ENCODE peak calls at places on chromosome 5, in seven cellular contexts. V, K, D, P, A, U and H are unnamed samples.

GRCh38 chr5:66284588-66285342 is 140.7 kb downstream of the SREK1 start:
- DNase-seq in V (no peak), K (no peak), D (no peak), P (no peak), A (no peak), U (no peak), H (no peak)

GRCh38 chr5:84249918-84250635 is 134.6 kb downstream of the EDIL3 start:
- DNase-seq in V (no peak), K (no peak), D (no peak), P (peak; percentile 79), A (no peak), U (no peak), H (no peak)

GRCh38 chr5:110817437-110817836 is 78.6 kb downstream of the SLC25A46 start:
- DNase-seq in V (no peak), K (no peak), D (no peak), P (peak; percentile 55), A (no peak), U (no peak), H (no peak)

GRCh38 chr5:107673106-107673367 is 2.3 kb upstream of the EFNA5 start:
- DNase-seq in V (no peak), K (no peak), D (no peak), P (peak; percentile 19), A (peak; percentile 49), U (no peak), H (no peak)

GRCh38 chr5:30690931-30691330 is 502.6 kb upstream of the CDH6 start:
- DNase-seq in V (no peak), K (no peak), D (no peak), P (no peak), A (no peak), U (no peak), H (no peak)

GRCh38 chr5:173010547-173011464 is 27.2 kb downstream of the ATP6V0E1 start:
- DNase-seq in V (peak; percentile 56), K (peak; percentile 44), D (no peak), P (peak; percentile 32), A (peak; percentile 55), U (peak; percentile 54), H (no peak)

GRCh38 chr5:14364576-14365472 is 216.8 kb upstream of the OTULINL start:
- DNase-seq in V (no peak), K (peak; percentile 69), D (peak; percentile 13), P (no peak), A (peak; percentile 86), U (no peak), H (no peak)

GRCh38 chr5:63055421-63055820 is 476.8 kb downstream of the LRRC70 start:
- DNase-seq in V (no peak), K (no peak), D (no peak), P (no peak), A (no peak), U (no peak), H (no peak)

GRCh38 chr5:75727931-75728330 is 10.7 kb upstream of the POC5 start:
- DNase-seq in V (no peak), K (no peak), D (no peak), P (no peak), A (no peak), U (no peak), H (no peak)

GRCh38 chr5:18329346-18329745 is 695.1 kb downstream of the TAF11L14 start:
- DNase-seq in V (no peak), K (no peak), D (no peak), P (no peak), A (no peak), U (no peak), H (no peak)

GRCh38 chr5:131634666-131634995 is 398 bp downstream of the RAPGEF6 start:
- DNase-seq in V (peak; percentile 66), K (peak; percentile 58), D (peak; percentile 55), P (peak; percentile 46), A (peak; percentile 75), U (peak; percentile 65), H (no peak)

GRCh38 chr5:190366-191035 is 794 bp upstream of the LRRC14B start:
- DNase-seq in V (no peak), K (no peak), D (no peak), P (no peak), A (no peak), U (no peak), H (no peak)
- TF ChIP-seq POLR2A in V (no peak), K (no peak), D (no peak), P (no peak), A (no peak), U (no peak), H (no peak)

DNA sequence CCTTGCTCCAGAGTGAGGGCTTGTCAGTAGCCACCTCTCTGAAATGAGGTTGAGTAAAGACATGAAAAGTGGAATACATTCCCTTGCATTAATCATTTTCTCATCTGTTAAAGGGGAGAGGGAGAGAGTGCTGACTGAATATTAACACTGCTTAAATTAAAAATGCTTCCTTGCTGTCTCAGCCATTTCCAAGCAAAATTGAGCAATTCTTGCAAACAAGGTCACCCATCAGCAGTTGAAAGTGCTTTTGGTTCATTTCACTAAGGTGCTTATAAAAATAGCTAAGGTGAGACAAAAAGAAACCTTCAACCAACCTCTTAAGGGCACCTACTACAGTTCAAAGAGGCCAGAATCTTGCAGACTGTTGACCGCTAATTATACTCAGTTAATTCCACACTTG is 102.9 kb downstream of the CMYA5 start:
- DNase-seq in V (no peak), K (no peak), D (no peak), P (no peak), A (no peak), U (no peak), H (no peak)
- H3K27ac ChIP-seq in V (no peak overlapping the region), K (no peak overlapping the region), D (no peak overlapping the region), P (no peak overlapping the region), A (no peak overlapping the region), U (no peak overlapping the region), H (no peak overlapping the region)

DNA sequence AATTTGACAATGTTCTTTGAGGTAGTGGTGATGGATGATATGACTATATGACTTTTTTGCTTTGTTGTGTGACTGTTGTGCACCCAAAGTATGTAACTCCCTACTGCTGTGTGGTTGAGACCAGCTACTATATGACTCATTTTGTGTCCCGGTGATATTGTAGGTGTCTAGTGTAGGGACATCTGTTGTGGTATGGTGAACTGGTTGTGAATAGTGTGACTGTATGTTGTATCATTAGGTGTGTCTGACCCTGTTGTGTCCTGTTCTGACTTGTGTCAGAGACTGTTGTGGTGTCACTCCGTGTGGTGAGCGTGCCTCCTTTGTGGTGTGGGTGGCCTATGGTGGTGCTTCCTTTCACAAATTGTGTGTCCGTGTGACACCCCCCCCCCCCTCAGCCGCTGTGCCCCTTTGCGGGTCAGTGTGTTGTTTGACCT is 11.2 kb upstream of the CXXC5 start:
- DNase-seq in V (no peak), K (no peak), D (no peak), P (peak; percentile 51), A (no peak), U (no peak), H (no peak)
- TF ChIP-seq POLR2A in V (no peak), K (no peak), D (no peak), P (no peak), A (no peak), U (no peak), H (no peak)

DNA sequence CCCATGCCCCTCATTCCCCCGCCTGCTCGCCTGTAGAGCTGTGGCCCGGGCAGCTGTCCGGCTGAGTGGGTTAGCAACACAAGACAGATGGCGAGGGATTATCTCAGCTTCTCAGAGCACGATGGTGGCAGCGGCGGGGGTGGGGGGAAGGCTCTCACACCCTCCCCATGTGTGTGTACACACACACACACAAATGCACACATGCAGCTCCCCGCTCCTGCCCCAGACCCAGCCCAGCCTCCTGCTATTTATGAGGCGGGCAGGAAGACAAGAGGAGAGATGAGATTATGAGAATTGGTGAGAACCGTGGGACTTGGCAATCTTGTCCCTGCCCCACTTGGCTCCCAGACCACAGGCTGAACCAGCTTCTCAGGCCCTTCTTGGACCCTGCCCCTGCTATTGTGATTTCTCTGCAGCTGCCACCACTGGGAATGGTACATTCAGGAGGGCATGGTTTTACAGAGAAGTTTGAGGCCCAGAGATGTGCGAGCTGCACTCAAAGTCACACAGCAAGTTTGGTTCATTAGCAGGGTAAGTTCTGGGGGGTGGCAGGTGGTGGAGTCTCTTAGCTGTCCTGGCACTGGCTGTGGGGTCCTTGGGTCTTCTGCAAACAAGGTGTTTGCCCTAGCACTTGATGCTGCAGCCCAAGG is 51.0 kb upstream of the PSD2 start:
- DNase-seq in V (no peak), K (no peak), D (no peak), P (no peak), A (no peak), U (no peak), H (no peak)
- H3K27ac ChIP-seq in V (no peak overlapping the region), K (no peak overlapping the region), D (peak overlapping the region; percentile 75), P (no peak overlapping the region), A (no peak overlapping the region), U (no peak overlapping the region), H (peak overlapping the region; percentile 70)

DNA sequence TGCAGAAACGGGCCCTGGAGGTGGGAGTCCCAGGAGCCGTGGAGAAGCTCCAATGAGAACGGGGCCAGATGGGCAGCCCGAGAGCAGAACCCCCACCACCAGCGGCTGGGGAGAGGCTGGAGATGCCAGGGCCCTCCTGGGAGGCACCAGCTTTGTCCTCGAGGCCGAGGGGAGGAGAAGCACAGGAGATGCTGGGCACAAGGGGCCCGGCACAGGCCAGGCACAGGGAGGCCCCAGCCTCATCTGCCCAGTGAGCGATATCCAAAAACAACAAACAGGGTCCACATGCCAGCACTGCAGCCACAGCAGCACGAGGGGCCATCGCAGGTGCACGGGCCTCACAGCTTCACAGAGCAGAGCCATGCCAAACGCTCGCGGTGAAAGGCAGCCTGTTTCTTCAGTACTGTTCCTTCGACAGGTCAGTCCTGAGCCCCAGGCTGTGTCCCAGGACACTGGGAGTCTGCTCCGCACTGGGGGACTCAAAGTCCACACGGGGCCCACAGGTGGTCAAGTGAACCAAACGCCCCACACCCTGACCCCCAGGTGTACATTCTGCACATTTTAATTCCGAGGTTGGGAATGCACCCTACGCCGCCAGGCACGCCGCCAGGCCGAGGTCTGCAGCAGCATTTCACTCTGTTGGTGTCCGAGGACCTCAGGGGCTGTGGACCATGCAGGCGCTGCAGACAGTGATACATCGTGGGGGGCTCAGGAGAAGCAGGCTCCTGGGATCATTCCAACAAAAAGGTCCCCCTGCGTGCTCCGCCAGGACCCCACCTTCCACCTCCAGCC is 9.5 kb downstream of the LPCAT1 start:
- DNase-seq in V (peak; percentile 4), K (peak; percentile 8), D (no peak), P (no peak), A (no peak), U (peak; percentile 19), H (peak; percentile 58)
- TF ChIP-seq POLR2A in V (no peak), K (no peak), D (no peak), P (no peak), A (no peak), U (no peak), H (no peak)

DNA sequence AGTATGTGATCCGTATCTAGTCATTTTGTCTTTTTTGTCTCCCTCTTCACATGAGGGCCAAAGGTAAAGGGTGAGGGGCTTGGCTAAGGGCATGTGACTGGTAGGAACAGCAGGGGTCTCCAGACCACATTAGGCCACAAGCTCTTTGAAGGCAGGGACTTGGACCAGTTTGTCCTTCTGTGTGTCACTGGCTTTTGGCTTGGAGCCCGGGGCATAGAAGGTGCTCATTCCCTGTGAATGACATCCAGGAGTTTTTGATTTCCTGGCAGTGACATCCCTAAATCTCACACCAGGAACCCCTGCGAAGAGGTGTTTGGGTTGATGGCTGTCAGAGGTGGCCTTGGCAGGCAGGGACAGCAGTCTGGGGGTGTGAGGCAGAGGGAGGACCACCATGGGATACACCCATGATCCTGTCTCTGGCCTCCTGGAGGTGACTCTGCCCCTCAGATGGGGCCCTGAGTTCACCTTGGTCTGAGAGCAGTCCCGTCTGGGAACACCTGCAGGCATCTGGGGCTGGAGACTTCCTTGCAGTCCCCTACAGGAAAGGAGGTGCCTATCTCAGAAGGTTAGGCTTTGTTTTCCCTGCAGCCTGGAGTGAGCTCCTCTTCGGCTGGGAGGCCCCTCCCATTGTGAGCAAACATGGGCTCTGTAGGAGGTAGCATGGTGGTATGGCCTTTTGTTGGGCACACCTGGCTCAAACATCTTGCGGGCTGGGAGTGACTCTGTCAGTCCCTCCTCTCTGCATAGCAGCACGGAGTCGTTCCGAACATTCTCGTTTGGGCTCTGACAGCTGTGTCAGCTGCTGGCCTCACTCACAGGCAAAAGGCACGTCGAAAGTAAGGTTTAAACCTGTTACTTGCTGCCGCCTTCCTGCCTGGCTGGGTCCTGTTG is 38.6 kb upstream of the PITX1 start:
- DNase-seq in V (no peak), K (no peak), D (no peak), P (no peak), A (peak; percentile 58), U (peak; percentile 5), H (no peak)
- H3K27ac ChIP-seq in V (no peak overlapping the region), K (no peak overlapping the region), D (no peak overlapping the region), P (no peak overlapping the region), A (no peak overlapping the region), U (no peak overlapping the region), H (peak overlapping the region; percentile 48)